ENCODE peak calls at places on chromosomes 1 and 21, in six cellular contexts. S is GM12891, O is HepG2, E is K562, T is H1, B is GM12878. N is an unnamed sample.

GRCh38 chr1:109479311-109479710 is 4.4 kb upstream of the ATXN7L2 start:
- DNase-seq in S (no peak), O (no peak), E (no peak), T (no peak), B (no peak), N (no peak)

GRCh38 chr1:35202048-35202719 is 9.2 kb upstream of the SFPQ start:
- DNase-seq in S (peak; percentile 53), O (peak; percentile 69), E (peak; percentile 61), T (peak; percentile 75), B (peak; percentile 40), N (peak; percentile 57)

GRCh38 chr1:207049054-207049453 is 2.0 kb downstream of the YOD1 start:
- DNase-seq in S (no peak), O (no peak), E (no peak), T (no peak), B (no peak), N (no peak)

GRCh38 chr1:165907256-165907857 is 79.9 kb downstream of the UCK2 start:
- DNase-seq in S (no peak), O (no peak), E (no peak), T (no peak), B (no peak), N (no peak)

GRCh38 chr1:97691325-97691724 is 229.5 kb downstream of the DPYD start:
- DNase-seq in S (no peak), O (no peak), E (no peak), T (no peak), B (no peak), N (no peak)

GRCh38 chr21:33026299-33026858 is 644 bp downstream of the OLIG2 start:
- DNase-seq in S (no peak), O (no peak), E (no peak), T (no peak), B (no peak), N (no peak)

GRCh38 chr1:19123837-19124236 is 86.2 kb downstream of the UBR4 start:
- DNase-seq in S (no peak), O (no peak), E (no peak), T (no peak), B (no peak), N (no peak)

GRCh38 chr1:17060129-17060868 is 6.5 kb upstream of the SDHB start:
- DNase-seq in S (no peak), O (no peak), E (no peak), T (no peak), B (no peak), N (no peak)

GRCh38 chr1:167722152-167722869 is 529 bp downstream of the MPZL1 start:
- DNase-seq in S (no peak), O (peak; percentile 27), E (peak; percentile 78), T (no peak), B (no peak), N (no peak)

GRCh38 chr1:55277377-55278130 is 62.4 kb upstream of the USP24 start:
- DNase-seq in S (no peak), O (peak; percentile 72), E (peak; percentile 80), T (peak; percentile 89), B (peak; percentile 59), N (peak; percentile 49)

GRCh38 chr1:219778110-219778509 is 150.2 kb downstream of the SLC30A10 start:
- DNase-seq in S (no peak), O (no peak), E (no peak), T (no peak), B (no peak), N (no peak)

DNA sequence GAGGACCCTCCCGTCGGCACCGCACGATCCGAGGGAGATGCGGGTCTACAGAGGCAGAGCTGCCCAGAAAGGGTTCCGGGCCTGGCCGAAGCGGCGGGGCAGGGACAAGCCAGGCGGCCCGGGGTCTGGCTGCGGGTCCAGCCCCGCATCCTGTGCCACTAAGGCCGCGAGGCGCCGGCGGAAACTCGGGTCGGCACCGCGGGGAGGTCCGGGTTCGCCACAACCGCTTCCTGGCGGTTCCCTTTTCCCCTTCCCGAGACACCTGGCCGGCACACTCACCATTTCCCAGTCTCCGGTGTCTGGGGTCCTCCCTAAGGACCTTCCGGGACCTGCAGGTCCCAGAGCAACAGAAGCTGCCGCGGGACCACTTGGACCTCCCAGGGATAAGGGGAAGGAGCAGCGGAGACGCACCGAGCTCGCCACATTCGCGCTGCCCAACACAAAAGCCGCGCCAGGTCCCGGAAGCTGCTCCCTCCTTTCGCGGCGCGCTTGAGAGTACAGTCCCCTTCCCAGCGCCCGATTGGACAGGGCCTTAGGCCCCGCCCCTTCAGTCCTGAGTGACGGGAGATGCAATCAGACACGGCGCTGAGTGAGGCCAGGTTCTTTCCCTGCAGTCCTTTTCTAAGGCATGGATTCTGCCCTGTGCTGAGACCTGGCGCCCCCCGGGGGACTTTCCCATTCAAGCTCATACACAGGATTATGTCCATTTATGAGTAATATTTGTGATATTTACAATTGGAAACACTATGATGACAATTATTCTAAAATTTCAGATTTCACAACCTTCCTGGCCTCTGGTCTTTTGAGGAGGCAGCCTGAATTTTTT is at the start of gene ZNF670:
- DNase-seq in S (peak; percentile 85), O (peak; percentile 88), E (peak; percentile 98), T (peak; percentile 97), B (peak; percentile 59), N (peak; percentile 83)
- TF ChIP-seq POLR2A in S (peak; percentile 67), O (peak; percentile 83), E (peak; percentile 97), T (peak; percentile 95), B (peak; percentile 93), N (peak; percentile 80)

GRCh38 chr1:234666761-234667160 is 56.8 kb upstream of the IRF2BP2 start:
- DNase-seq in S (no peak), O (no peak), E (no peak), T (no peak), B (no peak), N (no peak)

GRCh38 chr1:234668577-234668955 is 58.6 kb upstream of the IRF2BP2 start:
- DNase-seq in S (no peak), O (no peak), E (no peak), T (no peak), B (no peak), N (no peak)

GRCh38 chr1:234667891-234668576 is 58.1 kb upstream of the IRF2BP2 start:
- DNase-seq in S (no peak), O (no peak), E (no peak), T (no peak), B (no peak), N (no peak)

GRCh38 chr1:234670936-234671628 is 61.1 kb upstream of the IRF2BP2 start:
- DNase-seq in S (no peak), O (peak; percentile 38), E (no peak), T (no peak), B (peak; percentile 31), N (no peak)

DNA sequence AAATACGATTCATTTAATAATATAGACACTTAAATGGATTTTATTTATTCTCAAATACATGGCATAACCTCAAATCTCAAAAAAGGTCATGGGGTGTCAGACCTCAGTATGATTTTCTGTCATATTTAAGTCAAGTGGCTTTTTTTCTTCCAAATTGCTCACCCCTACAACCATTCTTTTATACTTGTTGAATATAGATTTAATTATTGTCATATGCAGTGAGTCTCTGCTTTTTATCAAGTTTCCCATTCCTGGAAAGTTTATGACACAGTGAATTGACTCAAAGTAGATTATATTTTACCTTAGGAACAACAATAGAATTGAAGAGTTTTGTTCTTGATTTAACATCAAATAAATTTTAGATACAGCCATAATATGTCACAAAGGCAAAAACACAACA is 59.5 kb upstream of the IRF2BP2 start:
- DNase-seq in S (no peak), O (no peak), E (no peak), T (no peak), B (no peak), N (no peak)
- TF ChIP-seq TAF1 in S (no peak), O (no peak), E (no peak), T (no peak), B (no peak), N (no peak)

DNA sequence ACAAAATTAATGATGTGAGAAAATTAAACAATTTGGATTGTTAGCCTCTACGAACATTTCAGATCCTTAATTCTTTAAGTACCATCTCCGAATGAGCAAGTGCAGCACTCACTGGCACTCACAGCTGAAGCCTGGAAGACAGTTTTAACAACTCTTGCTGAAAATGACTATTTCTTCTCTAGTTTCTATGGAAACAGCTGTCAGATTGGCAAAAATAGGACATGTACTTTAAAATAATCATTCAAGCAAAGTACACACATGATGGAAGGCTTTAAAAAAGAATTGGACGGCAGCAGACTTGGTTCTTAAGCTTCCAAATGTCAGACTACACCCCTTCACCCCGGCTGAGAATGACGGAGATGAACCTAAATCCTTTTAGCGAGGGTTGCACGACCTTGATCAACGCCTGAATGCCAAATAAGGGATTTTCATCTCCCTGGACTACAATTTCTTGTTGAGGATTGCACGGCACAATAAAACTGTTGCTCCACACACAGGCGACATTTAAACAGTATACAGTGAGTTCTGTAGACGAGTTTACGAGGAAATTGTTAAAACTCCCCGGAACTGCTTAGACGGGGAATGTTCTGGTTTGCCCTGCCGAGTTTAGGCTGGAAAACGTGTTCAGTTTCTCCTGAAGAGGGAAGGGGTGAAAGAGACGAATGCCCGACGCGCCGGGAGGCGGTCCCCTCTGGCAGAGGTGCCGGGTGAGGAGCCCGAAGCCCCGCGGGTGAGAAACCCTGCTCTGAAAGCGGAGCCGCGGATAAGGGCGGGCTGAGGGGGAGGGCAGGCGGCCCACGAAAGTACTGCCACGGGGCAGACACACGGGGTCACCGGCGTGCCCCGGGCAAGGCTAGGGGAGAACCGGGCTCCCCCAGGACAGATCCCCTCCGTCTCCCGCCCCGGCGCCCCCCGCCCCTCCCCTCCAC is 671 bp downstream of the OMA1 start:
- DNase-seq in S (peak; percentile 38), O (peak; percentile 57), E (no peak), T (peak; percentile 64), B (peak; percentile 11), N (peak; percentile 30)
- TF ChIP-seq POLR2AphosphoS5 in S (no peak), O (no peak), E (no peak), T (no peak), B (peak; percentile 23), N (no peak)

GRCh38 chr1:10793129-10793651 is 3.3 kb downstream of the CASZ1 start:
- DNase-seq in S (no peak), O (no peak), E (no peak), T (no peak), B (no peak), N (no peak)

GRCh38 chr1:10794724-10795304 is 1.6 kb downstream of the CASZ1 start:
- DNase-seq in S (no peak), O (no peak), E (no peak), T (peak; percentile 68), B (no peak), N (no peak)

GRCh38 chr1:10799726-10800125 is 3.3 kb upstream of the CASZ1 start:
- DNase-seq in S (no peak), O (no peak), E (no peak), T (no peak), B (no peak), N (no peak)

GRCh38 chr1:10795305-10796021 is 983 bp downstream of the CASZ1 start:
- DNase-seq in S (no peak), O (no peak), E (no peak), T (peak; percentile 70), B (no peak), N (no peak)

DNA sequence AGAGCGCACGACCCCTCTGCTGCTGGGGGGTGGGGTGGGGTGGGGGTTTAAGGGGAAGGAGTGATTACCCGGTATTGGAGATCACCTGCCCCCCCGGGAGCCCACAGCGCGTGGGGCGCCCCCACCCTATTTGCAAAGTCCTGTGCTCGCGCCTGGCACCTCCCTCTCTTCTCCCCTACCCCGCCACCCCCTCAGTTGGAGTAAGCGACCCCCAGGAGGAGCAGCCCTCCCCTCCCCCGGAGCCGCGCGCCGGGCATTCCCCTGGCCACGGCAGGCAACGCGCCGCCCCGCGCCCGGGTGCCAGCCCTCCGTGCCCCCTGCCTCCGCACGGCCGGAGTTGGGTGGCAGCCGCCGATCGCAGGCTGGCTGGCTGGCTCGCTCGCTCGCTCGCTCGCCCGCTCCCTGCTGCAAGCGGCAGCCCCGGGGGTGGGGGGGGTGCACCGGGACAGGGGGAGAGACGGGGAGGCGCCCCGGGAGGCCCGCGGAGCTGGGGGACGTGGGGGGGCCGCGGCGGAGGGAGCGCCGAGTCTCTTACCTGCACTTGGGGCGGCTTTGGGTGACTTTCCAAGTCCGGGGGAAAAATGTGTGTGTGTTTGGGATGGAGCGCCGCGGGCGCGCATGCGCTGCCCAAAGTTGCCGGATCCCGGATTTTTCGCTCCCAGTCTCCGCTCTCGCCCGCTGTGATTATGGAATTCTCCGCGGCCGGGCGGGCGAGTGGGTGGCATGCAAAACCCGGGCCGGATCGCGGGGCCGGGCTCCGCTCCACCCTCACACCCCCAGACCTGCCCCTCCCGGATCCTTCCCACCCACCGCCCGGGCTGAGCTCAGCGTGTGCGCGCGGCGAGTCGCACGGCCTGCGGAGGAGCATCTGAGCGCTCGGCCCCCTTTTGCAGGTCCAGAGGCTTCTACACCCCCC is at the start of gene CASZ1:
- DNase-seq in S (no peak), O (peak; percentile 62), E (peak; percentile 85), T (peak; percentile 95), B (no peak), N (no peak)
- TF ChIP-seq POLR2A in S (no peak), O (no peak), E (no peak), T (no peak), B (no peak), N (no peak)

N was measured in GM12892.